ENCODE peak calls at places on chromosomes 6 and 20, in four cellular contexts. C is CD8-positive, alpha-beta T cell; L is neural crest cell; Q is astrocyte of the spinal cord. M is an unnamed sample.
A peak's percentile ranks its signal among the peaks of the same experiment; 100 is the strongest.

GRCh38 chr20:23207826-23208555 is 121.9 kb upstream of the CD93 start:
- DNase-seq in C (no peak), L (no peak), Q (no peak), M (no peak)

GRCh38 chr6:112026933-112027332 is 27.0 kb upstream of the CCN6 start:
- DNase-seq in C (no peak), L (no peak), Q (no peak), M (no peak)

GRCh38 chr20:10433014-10433622 is 904 bp downstream of the MKKS start:
- DNase-seq in C (no peak), L (no peak), Q (no peak), M (no peak)

GRCh38 chr20:11556410-11556809 is 361.3 kb upstream of the BTBD3 start:
- DNase-seq in C (no peak), L (no peak), Q (no peak), M (no peak)

GRCh38 chr20:36230019-36230418 is 6.3 kb upstream of the AAR2 start:
- DNase-seq in C (no peak), L (no peak), Q (no peak), M (no peak)

GRCh38 chr6:144898052-144898689 is 613.0 kb downstream of the UTRN start:
- DNase-seq in C (no peak), L (no peak), Q (peak; percentile 49), M (no peak)

GRCh38 chr6:44386364-44386928 is 1.1 kb upstream of the CDC5L start:
- DNase-seq in C (no peak), L (no peak), Q (no peak), M (no peak)

GRCh38 chr6:39059496-39060310 is 11.1 kb downstream of the GLP1R start:
- DNase-seq in C (no peak), L (no peak), Q (no peak), M (peak; percentile 42)

GRCh38 chr20:5811746-5812145 is 61.5 kb downstream of the SHLD1 start:
- DNase-seq in C (no peak), L (no peak), Q (no peak), M (no peak)

GRCh38 chr6:12967686-12968085 is 251.1 kb downstream of the PHACTR1 start:
- DNase-seq in C (no peak), L (no peak), Q (no peak), M (no peak)

GRCh38 chr6:37077459-37078296 is 72.2 kb downstream of the FGD2 start:
- DNase-seq in C (no peak), L (peak; percentile 14), Q (peak; percentile 86), M (peak; percentile 85)

GRCh38 chr6:44915111-44915510 is 413.0 kb upstream of the RUNX2 start:
- DNase-seq in C (no peak), L (no peak), Q (no peak), M (no peak)

GRCh38 chr20:62063601-62063980 is 2.1 kb downstream of the TAF4 start:
- DNase-seq in C (no peak), L (peak; percentile 14), Q (peak; percentile 25), M (peak; percentile 66)

GRCh38 chr20:44087857-44088120 is 99.2 kb downstream of the JPH2 start:
- DNase-seq in C (no peak), L (no peak), Q (no peak), M (no peak)

GRCh38 chr6:75098709-75099108 is 107.1 kb downstream of the COL12A1 start:
- DNase-seq in C (no peak), L (no peak), Q (peak; percentile 97), M (peak; percentile 32)

GRCh38 chr6:111417181-111417585 is 65.8 kb downstream of the REV3L start:
- DNase-seq in C (no peak), L (no peak), Q (peak; percentile 25), M (peak; percentile 53)

GRCh38 chr6:25314776-25315175 is 35.6 kb downstream of the CARMIL1 start:
- DNase-seq in C (no peak), L (no peak), Q (no peak), M (no peak)

GRCh38 chr20:3239867-3240775 is 1.1 kb upstream of the SLC4A11 start:
- DNase-seq in C (no peak), L (no peak), Q (no peak), M (no peak)